ENCODE peak calls at places on chromosomes 5 and 9, in seven cellular contexts. One of them, this sample, is unnamed.

GRCh38 chr9:38126730-38127129 is 57.7 kb upstream of the SHB start:
- DNase-seq in stomach: no peak
- DNase-seq in adrenal gland: no peak
- DNase-seq in ovary: no peak
- DNase-seq in IMR-90: no peak
- DNase-seq in sigmoid colon: no peak
- DNase-seq in transverse colon: no peak
- DNase-seq in this sample: no peak

GRCh38 chr9:93304574-93305496 is 120.9 kb downstream of the WNK2 start:
- DNase-seq in IMR-90: peak; percentile 41
- DNase-seq in adrenal gland: peak; percentile 39
- DNase-seq in stomach: peak; percentile 65
- DNase-seq in ovary: peak; percentile 40
- DNase-seq in transverse colon: peak; percentile 47
- DNase-seq in sigmoid colon: peak; percentile 81
- DNase-seq in this sample: peak; percentile 16

GRCh38 chr9:105039180-105039799 is 111.3 kb upstream of the ABCA1 start:
- DNase-seq in stomach: no peak
- DNase-seq in sigmoid colon: no peak
- DNase-seq in IMR-90: no peak
- DNase-seq in transverse colon: no peak
- DNase-seq in adrenal gland: no peak
- DNase-seq in ovary: no peak
- DNase-seq in this sample: no peak

GRCh38 chr5:141908796-141909195 is 14.9 kb upstream of the DELE1 start:
- DNase-seq in adrenal gland: no peak
- DNase-seq in transverse colon: no peak
- DNase-seq in ovary: no peak
- DNase-seq in sigmoid colon: no peak
- DNase-seq in stomach: no peak
- DNase-seq in IMR-90: peak; percentile 51
- DNase-seq in this sample: no peak

GRCh38 chr5:23385036-23385435 is 122.4 kb upstream of the PRDM9 start:
- DNase-seq in IMR-90: no peak
- DNase-seq in ovary: no peak
- DNase-seq in stomach: no peak
- DNase-seq in sigmoid colon: no peak
- DNase-seq in adrenal gland: no peak
- DNase-seq in transverse colon: no peak
- DNase-seq in this sample: no peak

GRCh38 chr9:95070549-95071021 is 246.9 kb downstream of the FANCC start:
- DNase-seq in transverse colon: no peak
- DNase-seq in IMR-90: no peak
- DNase-seq in ovary: no peak
- DNase-seq in sigmoid colon: peak; percentile 76
- DNase-seq in adrenal gland: no peak
- DNase-seq in stomach: peak; percentile 10
- DNase-seq in this sample: no peak

GRCh38 chr5:96680759-96681158 is 18.6 kb downstream of the CAST start:
- DNase-seq in transverse colon: no peak
- DNase-seq in IMR-90: no peak
- DNase-seq in stomach: no peak
- DNase-seq in adrenal gland: no peak
- DNase-seq in sigmoid colon: no peak
- DNase-seq in ovary: no peak
- DNase-seq in this sample: no peak

GRCh38 chr5:170632985-170633234 is 129.1 kb downstream of the KCNIP1 start:
- DNase-seq in adrenal gland: peak; percentile 65
- DNase-seq in ovary: peak; percentile 74
- DNase-seq in IMR-90: no peak
- DNase-seq in transverse colon: peak; percentile 45
- DNase-seq in stomach: peak; percentile 45
- DNase-seq in sigmoid colon: peak; percentile 87
- DNase-seq in this sample: peak; percentile 62

GRCh38 chr5:5616247-5616895 is 193.9 kb downstream of the ICE1 start:
- DNase-seq in stomach: no peak
- DNase-seq in ovary: no peak
- DNase-seq in IMR-90: no peak
- DNase-seq in sigmoid colon: no peak
- DNase-seq in transverse colon: no peak
- DNase-seq in adrenal gland: no peak
- DNase-seq in this sample: no peak

GRCh38 chr5:41980870-41981269 is 55.8 kb downstream of the FBXO4 start:
- DNase-seq in ovary: no peak
- DNase-seq in IMR-90: no peak
- DNase-seq in transverse colon: no peak
- DNase-seq in stomach: no peak
- DNase-seq in adrenal gland: no peak
- DNase-seq in sigmoid colon: no peak
- DNase-seq in this sample: no peak

GRCh38 chr9:131038256-131039128 is 29.5 kb downstream of the LAMC3 start:
- DNase-seq in adrenal gland: no peak
- DNase-seq in ovary: no peak
- DNase-seq in sigmoid colon: peak; percentile 33
- DNase-seq in stomach: no peak
- DNase-seq in IMR-90: no peak
- DNase-seq in transverse colon: no peak
- DNase-seq in this sample: no peak

DNA sequence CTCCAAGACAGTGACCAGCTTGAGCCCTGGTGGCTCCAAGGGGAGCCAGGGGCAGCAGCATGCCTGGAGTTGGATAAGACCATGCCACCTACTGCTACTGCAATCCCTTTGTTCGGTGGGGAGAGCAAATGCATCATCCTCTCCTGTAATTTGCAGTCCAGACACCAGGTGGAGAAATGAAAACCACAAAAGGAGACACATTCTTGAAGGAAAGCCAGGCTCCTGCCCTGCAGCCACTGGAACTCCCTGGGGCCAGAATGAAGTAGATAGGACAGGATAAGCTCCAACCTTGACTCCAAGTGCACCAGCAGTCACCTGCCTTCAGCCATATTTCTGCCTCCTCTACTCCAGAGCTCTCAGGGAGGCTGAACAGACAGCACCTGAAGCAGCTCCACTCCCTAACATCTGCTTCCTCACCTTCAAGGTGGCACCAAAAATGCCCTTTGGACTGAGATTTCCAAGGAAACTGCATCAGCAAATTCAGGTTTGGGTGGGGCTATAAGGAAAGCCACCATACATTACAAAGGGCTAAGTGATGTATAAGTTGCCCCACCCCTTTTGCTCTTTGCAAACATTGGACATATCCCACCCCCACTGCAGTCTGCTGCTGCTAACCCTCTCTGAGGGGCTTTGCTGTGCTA is 65.0 kb upstream of the IQGAP2 start:
- DNase-seq in IMR-90: peak; percentile 47
- DNase-seq in sigmoid colon: no peak
- DNase-seq in stomach: peak; percentile 69
- DNase-seq in adrenal gland: peak; percentile 43
- DNase-seq in ovary: no peak
- DNase-seq in transverse colon: peak; percentile 49
- DNase-seq in this sample: peak; percentile 57
- H3K4me1 ChIP-seq in IMR-90: no peaks in the 10 kb centered on the region
- H3K4me1 ChIP-seq in sigmoid colon: no peaks in the 10 kb centered on the region
- H3K4me1 ChIP-seq in stomach: peaks cover 11% of the 10 kb centered on the region
- H3K4me1 ChIP-seq in adrenal gland: no peaks in the 10 kb centered on the region
- H3K4me1 ChIP-seq in ovary: no peaks in the 10 kb centered on the region
- H3K4me1 ChIP-seq in transverse colon: peaks cover 3% of the 10 kb centered on the region
- H3K4me1 ChIP-seq in this sample: peaks cover 3% of the 10 kb centered on the region

DNA sequence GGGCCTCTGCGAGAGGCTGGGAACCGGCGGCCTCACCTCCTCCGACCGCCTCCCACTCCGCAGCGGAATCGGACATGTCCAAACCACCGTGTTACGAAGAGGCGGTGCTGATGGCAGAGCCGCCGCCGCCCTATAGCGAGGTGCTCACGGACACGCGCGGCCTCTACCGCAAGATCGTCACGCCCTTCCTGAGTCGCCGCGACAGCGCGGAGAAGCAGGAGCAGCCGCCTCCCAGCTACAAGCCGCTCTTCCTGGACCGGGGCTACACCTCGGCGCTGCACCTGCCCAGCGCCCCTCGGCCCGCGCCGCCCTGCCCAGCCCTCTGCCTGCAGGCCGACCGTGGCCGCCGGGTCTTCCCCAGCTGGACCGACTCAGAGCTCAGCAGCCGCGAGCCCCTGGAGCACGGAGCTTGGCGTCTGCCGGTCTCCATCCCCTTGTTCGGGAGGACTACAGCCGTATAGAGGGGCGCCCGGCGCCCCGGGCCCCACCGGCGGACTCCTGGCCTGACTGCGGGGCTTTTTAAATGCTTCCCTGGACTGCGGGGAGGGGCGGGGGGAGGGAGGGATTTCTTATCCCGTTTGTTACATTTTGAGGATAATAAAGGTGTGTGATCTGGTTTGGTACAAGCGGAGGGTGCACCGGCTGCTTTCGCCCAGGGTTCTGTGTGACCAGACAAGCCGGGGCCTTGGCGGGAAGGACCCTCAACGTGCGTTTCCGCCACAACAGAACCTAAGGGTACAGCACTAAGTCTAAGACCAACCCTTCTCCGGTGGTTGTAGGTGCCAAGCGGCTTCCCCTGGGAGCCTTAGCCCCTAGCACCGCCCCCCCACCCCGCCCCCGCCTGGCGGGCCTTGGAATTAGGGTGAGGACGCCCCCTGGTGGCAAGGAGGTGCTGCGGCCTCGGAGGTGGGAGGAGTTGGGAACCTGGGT is 9.3 kb downstream of the PRR7 start:
- DNase-seq in sigmoid colon: peak; percentile 97
- DNase-seq in adrenal gland: peak; percentile 91
- DNase-seq in stomach: peak; percentile 96
- DNase-seq in IMR-90: peak; percentile 82
- DNase-seq in ovary: peak; percentile 95
- DNase-seq in transverse colon: peak; percentile 97
- DNase-seq in this sample: peak; percentile 97
- TF ChIP-seq POLR2A in sigmoid colon: no peak
- TF ChIP-seq POLR2A in adrenal gland: no peak
- TF ChIP-seq POLR2A in stomach: no peak
- TF ChIP-seq POLR2A in IMR-90: no peak
- TF ChIP-seq POLR2A in ovary: no peak
- TF ChIP-seq POLR2A in transverse colon: no peak
- TF ChIP-seq POLR2A in this sample: no peak

GRCh38 chr5:72817639-72818266 is 1.3 kb downstream of the TNPO1 start:
- DNase-seq in ovary: no peak
- DNase-seq in stomach: no peak
- DNase-seq in sigmoid colon: no peak
- DNase-seq in transverse colon: no peak
- DNase-seq in adrenal gland: no peak
- DNase-seq in IMR-90: no peak
- DNase-seq in this sample: no peak
- H3K27ac ChIP-seq in ovary: peak overlapping the region; percentile 93
- H3K27ac ChIP-seq in stomach: peak overlapping the region; percentile 100
- H3K27ac ChIP-seq in sigmoid colon: peak overlapping the region; percentile 98
- H3K27ac ChIP-seq in transverse colon: peak overlapping the region; percentile 99
- H3K27ac ChIP-seq in adrenal gland: peak overlapping the region; percentile 92
- H3K27ac ChIP-seq in IMR-90: peak overlapping the region; percentile 69
- H3K27ac ChIP-seq in this sample: peak overlapping the region; percentile 92

GRCh38 chr9:1052908-1053590 is 2.9 kb downstream of the DMRT2 start:
- DNase-seq in IMR-90: no peak
- DNase-seq in transverse colon: no peak
- DNase-seq in adrenal gland: no peak
- DNase-seq in sigmoid colon: no peak
- DNase-seq in stomach: no peak
- DNase-seq in ovary: no peak
- DNase-seq in this sample: no peak

GRCh38 chr9:1058826-1059225 is 8.7 kb downstream of the DMRT2 start:
- DNase-seq in IMR-90: no peak
- DNase-seq in transverse colon: no peak
- DNase-seq in sigmoid colon: no peak
- DNase-seq in stomach: no peak
- DNase-seq in ovary: no peak
- DNase-seq in adrenal gland: no peak
- DNase-seq in this sample: no peak

GRCh38 chr9:1053848-1054365 is 3.8 kb downstream of the DMRT2 start:
- DNase-seq in IMR-90: no peak
- DNase-seq in ovary: no peak
- DNase-seq in stomach: no peak
- DNase-seq in sigmoid colon: no peak
- DNase-seq in adrenal gland: no peak
- DNase-seq in transverse colon: no peak
- DNase-seq in this sample: no peak

GRCh38 chr9:1055156-1055555 is 5.0 kb downstream of the DMRT2 start:
- DNase-seq in sigmoid colon: no peak
- DNase-seq in adrenal gland: no peak
- DNase-seq in stomach: no peak
- DNase-seq in transverse colon: no peak
- DNase-seq in IMR-90: no peak
- DNase-seq in ovary: no peak
- DNase-seq in this sample: no peak

GRCh38 chr9:1057910-1058309 is 7.8 kb downstream of the DMRT2 start:
- DNase-seq in adrenal gland: no peak
- DNase-seq in stomach: no peak
- DNase-seq in IMR-90: no peak
- DNase-seq in transverse colon: no peak
- DNase-seq in sigmoid colon: no peak
- DNase-seq in ovary: no peak
- DNase-seq in this sample: no peak
- H3K4me1 ChIP-seq in adrenal gland: no peaks in the 10 kb centered on the region
- H3K4me1 ChIP-seq in stomach: no peaks in the 10 kb centered on the region
- H3K4me1 ChIP-seq in IMR-90: no peaks in the 10 kb centered on the region
- H3K4me1 ChIP-seq in transverse colon: peaks cover under 1% of the 10 kb centered on the region
- H3K4me1 ChIP-seq in sigmoid colon: peaks cover 4% of the 10 kb centered on the region
- H3K4me1 ChIP-seq in ovary: no peaks in the 10 kb centered on the region
- H3K4me1 ChIP-seq in this sample: no peaks in the 10 kb centered on the region

DNA sequence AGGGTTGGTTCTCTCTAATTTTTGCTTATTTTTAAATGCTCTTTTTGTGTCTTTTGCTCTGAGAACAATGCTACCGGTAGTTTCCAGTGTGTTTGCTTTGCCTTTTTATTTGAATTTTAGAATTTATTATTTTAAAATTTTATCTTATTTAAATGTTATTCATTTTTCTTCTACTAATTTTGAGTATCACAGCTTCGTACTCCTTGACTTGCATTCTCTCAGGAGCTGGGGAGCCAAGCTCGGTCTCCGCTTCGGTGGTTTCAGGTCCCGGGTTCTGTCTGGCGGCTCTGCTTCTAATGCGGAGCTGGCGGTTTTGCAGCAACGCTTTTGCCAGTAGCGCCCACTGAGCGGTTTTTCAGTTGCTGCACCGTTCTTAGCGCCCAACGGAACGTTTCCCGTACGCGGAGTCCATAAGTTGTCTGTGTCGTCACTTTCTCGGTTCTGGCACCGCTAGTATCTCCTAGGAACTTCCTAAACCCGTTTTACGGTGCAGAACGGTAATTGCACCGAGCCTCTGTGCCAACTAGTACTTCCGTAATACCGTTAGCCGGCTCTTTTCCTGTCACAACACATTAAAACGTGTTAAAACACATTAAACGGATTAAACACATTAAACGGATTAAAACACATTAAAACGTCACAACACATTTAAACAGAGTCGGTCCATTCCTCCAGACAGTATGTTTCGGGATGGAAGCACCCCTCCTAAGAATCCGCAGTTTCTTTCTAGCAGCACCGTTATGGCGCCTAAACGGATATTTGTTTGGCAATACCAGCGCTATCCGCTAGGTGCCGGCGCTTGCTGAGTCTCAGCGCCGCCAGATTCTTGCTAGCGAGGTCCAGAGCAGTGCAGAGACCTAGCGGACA is 45.6 kb downstream of the ANXA2R start:
- DNase-seq in transverse colon: peak; percentile 91
- DNase-seq in stomach: peak; percentile 78
- DNase-seq in ovary: peak; percentile 80
- DNase-seq in sigmoid colon: peak; percentile 90
- DNase-seq in IMR-90: peak; percentile 93
- DNase-seq in adrenal gland: peak; percentile 89
- DNase-seq in this sample: peak; percentile 81
- TF ChIP-seq POLR2A in transverse colon: peak; percentile 44
- TF ChIP-seq POLR2A in stomach: no peak
- TF ChIP-seq POLR2A in ovary: no peak
- TF ChIP-seq POLR2A in sigmoid colon: no peak
- TF ChIP-seq POLR2A in IMR-90: no peak
- TF ChIP-seq POLR2A in adrenal gland: peak; percentile 33
- TF ChIP-seq POLR2A in this sample: no peak